ENCODE peak calls at places on chromosomes 4 and X, in five cellular contexts. One of them, this sample, is unnamed.
A peak's percentile ranks its signal among the peaks of the same experiment; 100 is the strongest.

GRCh38 chr4:118288097-118288496 is 64.7 kb downstream of the PRSS12 start:
- DNase-seq in K562: no peak
- DNase-seq in endothelial cell of umbilical vein: no peak
- DNase-seq in GM12892: no peak
- DNase-seq in HepG2: no peak
- DNase-seq in this sample: no peak

GRCh38 chrX:17374619-17375360 is at the start of gene NHS:
- DNase-seq in K562: peak; percentile 12
- DNase-seq in endothelial cell of umbilical vein: peak; percentile 15
- DNase-seq in GM12892: peak; percentile 20
- DNase-seq in HepG2: no peak
- DNase-seq in this sample: peak; percentile 27

GRCh38 chr4:44760142-44760898 is 34.0 kb upstream of the GNPDA2 start:
- DNase-seq in K562: peak; percentile 42
- DNase-seq in endothelial cell of umbilical vein: peak; percentile 26
- DNase-seq in GM12892: no peak
- DNase-seq in HepG2: peak; percentile 7
- DNase-seq in this sample: no peak

GRCh38 chr4:140774510-140774909 is 18.3 kb upstream of the TBC1D9 start:
- DNase-seq in K562: no peak
- DNase-seq in endothelial cell of umbilical vein: no peak
- DNase-seq in GM12892: no peak
- DNase-seq in HepG2: no peak
- DNase-seq in this sample: no peak

GRCh38 chr4:169144061-169144600 is 126.6 kb downstream of the SH3RF1 start:
- DNase-seq in K562: no peak
- DNase-seq in endothelial cell of umbilical vein: no peak
- DNase-seq in GM12892: no peak
- DNase-seq in HepG2: no peak
- DNase-seq in this sample: no peak

GRCh38 chr4:3074846-3075651 is 568 bp downstream of the HTT start:
- DNase-seq in K562: peak; percentile 85
- DNase-seq in endothelial cell of umbilical vein: peak; percentile 85
- DNase-seq in GM12892: no peak
- DNase-seq in HepG2: peak; percentile 65
- DNase-seq in this sample: peak; percentile 24

GRCh38 chrX:64580035-64580434 is 184.8 kb upstream of the MTMR8 start:
- DNase-seq in K562: no peak
- DNase-seq in endothelial cell of umbilical vein: no peak
- DNase-seq in GM12892: no peak
- DNase-seq in HepG2: no peak
- DNase-seq in this sample: no peak

GRCh38 chr4:15395342-15395741 is 32.5 kb upstream of the C1QTNF7 start:
- DNase-seq in K562: no peak
- DNase-seq in endothelial cell of umbilical vein: no peak
- DNase-seq in GM12892: no peak
- DNase-seq in HepG2: no peak
- DNase-seq in this sample: no peak

GRCh38 chrX:66012094-66012534 is 27.8 kb downstream of the VSIG4 start:
- DNase-seq in K562: peak; percentile 60
- DNase-seq in endothelial cell of umbilical vein: no peak
- DNase-seq in GM12892: no peak
- DNase-seq in HepG2: no peak
- DNase-seq in this sample: no peak

GRCh38 chrX:68186552-68187262 is 246.6 kb downstream of the OPHN1 start:
- DNase-seq in K562: peak; percentile 35
- DNase-seq in endothelial cell of umbilical vein: peak; percentile 26
- DNase-seq in GM12892: no peak
- DNase-seq in HepG2: no peak
- DNase-seq in this sample: peak; percentile 4

GRCh38 chr4:75255261-75255660 is 258.9 kb downstream of the RCHY1 start:
- DNase-seq in K562: no peak
- DNase-seq in endothelial cell of umbilical vein: no peak
- DNase-seq in GM12892: no peak
- DNase-seq in HepG2: no peak
- DNase-seq in this sample: no peak

GRCh38 chr4:2226261-2226660 is 15.7 kb downstream of the HAUS3 start:
- DNase-seq in K562: no peak
- DNase-seq in endothelial cell of umbilical vein: no peak
- DNase-seq in GM12892: no peak
- DNase-seq in HepG2: no peak
- DNase-seq in this sample: no peak

GRCh38 chrX:152897216-152898144 is at the start of gene ZNF185:
- DNase-seq in K562: no peak
- DNase-seq in endothelial cell of umbilical vein: peak; percentile 54
- DNase-seq in GM12892: no peak
- DNase-seq in HepG2: no peak
- DNase-seq in this sample: peak; percentile 33

DNA sequence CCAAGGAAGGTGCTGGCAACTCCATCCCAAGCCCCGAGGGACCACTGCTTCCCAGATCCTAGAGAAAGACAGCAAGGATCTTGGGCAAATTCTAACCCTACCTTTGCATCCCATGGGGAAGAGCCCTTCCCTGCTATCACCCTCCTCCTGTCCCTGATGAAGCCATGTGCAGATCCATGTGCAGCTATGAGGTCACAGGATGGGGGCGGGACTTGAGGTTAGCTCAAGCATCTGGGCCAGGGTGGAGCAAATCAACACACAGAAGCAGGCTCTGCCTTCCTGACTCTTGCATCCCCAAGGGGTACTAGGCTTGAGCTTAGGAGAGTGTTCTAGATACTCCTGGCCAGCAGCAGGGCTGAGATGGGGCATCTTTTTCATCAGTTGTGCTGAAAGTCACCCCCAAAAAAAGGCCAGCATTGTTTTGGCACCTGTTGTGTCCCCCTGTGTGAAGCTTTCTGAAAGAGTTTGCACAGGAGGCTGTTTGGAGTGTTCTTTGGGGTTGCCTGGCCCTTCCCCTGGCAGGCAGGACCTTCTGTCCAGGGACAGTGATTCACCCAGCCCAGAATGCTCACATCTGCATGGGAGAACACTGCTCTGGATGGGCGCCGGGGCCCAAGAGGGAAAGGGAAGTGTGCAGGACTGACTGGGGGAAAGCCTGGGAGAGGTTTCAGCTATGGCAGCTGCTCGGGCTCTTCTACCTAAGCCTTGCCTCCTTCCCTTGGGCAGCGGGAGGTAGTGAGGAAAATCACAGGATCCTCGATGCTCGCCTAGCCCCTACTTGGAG is 50.8 kb downstream of the PRPS1 start:
- DNase-seq in K562: peak; percentile 62
- DNase-seq in endothelial cell of umbilical vein: no peak
- DNase-seq in GM12892: no peak
- DNase-seq in HepG2: no peak
- DNase-seq in this sample: peak; percentile 23
- TF ChIP-seq POLR2A in K562: no peak
- TF ChIP-seq POLR2A in endothelial cell of umbilical vein: no peak
- TF ChIP-seq POLR2A in GM12892: no peak
- TF ChIP-seq POLR2A in HepG2: no peak
- TF ChIP-seq POLR2A in this sample: no peak

GRCh38 chr4:26173619-26174018 is 147.2 kb upstream of the RBPJ start:
- DNase-seq in K562: no peak
- DNase-seq in endothelial cell of umbilical vein: no peak
- DNase-seq in GM12892: no peak
- DNase-seq in HepG2: no peak
- DNase-seq in this sample: no peak
- TF ChIP-seq POLR2A in K562: no peak
- TF ChIP-seq POLR2A in endothelial cell of umbilical vein: no peak
- TF ChIP-seq POLR2A in GM12892: no peak
- TF ChIP-seq POLR2A in HepG2: no peak
- TF ChIP-seq POLR2A in this sample: no peak

GRCh38 chr4:184815046-184815877 is 10.5 kb downstream of the ACSL1 start:
- DNase-seq in K562: peak; percentile 86
- DNase-seq in endothelial cell of umbilical vein: peak; percentile 39
- DNase-seq in GM12892: peak; percentile 56
- DNase-seq in HepG2: peak; percentile 74
- DNase-seq in this sample: peak; percentile 47
- TF ChIP-seq POLR2A in K562: no peak
- TF ChIP-seq POLR2A in endothelial cell of umbilical vein: no peak
- TF ChIP-seq POLR2A in GM12892: peak; percentile 38
- TF ChIP-seq POLR2A in HepG2: no peak
- TF ChIP-seq POLR2A in this sample: no peak

GRCh38 chr4:55684276-55684675 is 48.2 kb upstream of the NMU start:
- DNase-seq in K562: no peak
- DNase-seq in endothelial cell of umbilical vein: no peak
- DNase-seq in GM12892: no peak
- DNase-seq in HepG2: no peak
- DNase-seq in this sample: no peak
- TF ChIP-seq POLR2A in K562: no peak
- TF ChIP-seq POLR2A in endothelial cell of umbilical vein: no peak
- TF ChIP-seq POLR2A in GM12892: no peak
- TF ChIP-seq POLR2A in HepG2: no peak
- TF ChIP-seq POLR2A in this sample: no peak

GRCh38 chrX:136496359-136496767 is 1.0 kb upstream of the HTATSF1 start:
- DNase-seq in K562: no peak
- DNase-seq in endothelial cell of umbilical vein: no peak
- DNase-seq in GM12892: no peak
- DNase-seq in HepG2: peak; percentile 12
- DNase-seq in this sample: no peak

GRCh38 chrX:136497556-136498048 is at the start of gene HTATSF1:
- DNase-seq in K562: no peak
- DNase-seq in endothelial cell of umbilical vein: peak; percentile 20
- DNase-seq in GM12892: peak; percentile 1
- DNase-seq in HepG2: no peak
- DNase-seq in this sample: no peak

GRCh38 chrX:136491832-136492231 is 4.1 kb downstream of the BRS3 start:
- DNase-seq in K562: no peak
- DNase-seq in endothelial cell of umbilical vein: no peak
- DNase-seq in GM12892: no peak
- DNase-seq in HepG2: no peak
- DNase-seq in this sample: no peak

GRCh38 chrX:136495043-136495442 is 2.3 kb upstream of the HTATSF1 start:
- DNase-seq in K562: no peak
- DNase-seq in endothelial cell of umbilical vein: no peak
- DNase-seq in GM12892: no peak
- DNase-seq in HepG2: no peak
- DNase-seq in this sample: no peak

DNA sequence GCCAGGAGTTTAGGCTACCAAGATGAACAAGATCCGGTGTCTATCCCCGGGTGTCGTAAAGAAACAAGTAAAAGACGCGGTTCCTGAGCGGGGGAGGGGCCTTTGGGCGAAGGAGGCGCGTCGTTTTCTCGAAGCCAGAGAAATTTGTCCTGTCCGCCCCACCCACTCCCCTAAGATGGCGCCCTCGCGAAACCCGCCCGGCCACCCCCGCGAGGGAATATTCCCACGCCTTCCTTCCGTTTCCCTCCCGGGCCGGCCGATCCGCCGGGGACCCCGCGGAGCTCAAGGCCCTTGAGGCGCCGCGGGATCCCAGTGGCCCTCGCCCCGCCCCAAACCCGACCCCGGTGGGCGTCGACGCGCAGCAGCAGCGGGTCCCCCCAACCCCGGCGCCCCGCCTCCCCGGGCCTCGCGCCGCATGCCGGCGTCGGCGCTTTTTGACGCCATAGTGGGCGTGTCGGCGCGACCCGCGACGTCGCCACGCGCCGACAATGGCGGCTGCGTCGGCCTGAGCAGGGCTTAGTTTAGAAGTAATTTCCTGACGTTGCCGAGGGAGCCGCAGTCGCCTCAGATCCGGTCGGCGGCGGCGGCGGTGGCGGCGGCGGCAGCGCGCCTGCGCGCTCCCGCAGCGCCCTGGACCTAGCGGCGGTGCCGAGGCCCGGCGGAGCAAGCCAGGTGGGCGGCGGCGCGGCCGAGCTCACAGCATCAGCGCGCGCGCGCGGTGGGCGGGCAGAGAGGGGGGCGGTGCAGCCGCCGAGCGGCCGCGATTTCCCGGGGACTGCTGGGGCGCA is 430 bp upstream of the HTATSF1 start:
- DNase-seq in K562: peak; percentile 91
- DNase-seq in endothelial cell of umbilical vein: peak; percentile 84
- DNase-seq in GM12892: peak; percentile 41
- DNase-seq in HepG2: peak; percentile 41
- DNase-seq in this sample: peak; percentile 61
- TF ChIP-seq POLR2A in K562: peak; percentile 80
- TF ChIP-seq POLR2A in endothelial cell of umbilical vein: no peak
- TF ChIP-seq POLR2A in GM12892: peak; percentile 61
- TF ChIP-seq POLR2A in HepG2: peak; percentile 55
- TF ChIP-seq POLR2A in this sample: peak; percentile 15

GRCh38 chrX:18985186-18985435 is 1.2 kb upstream of the PHKA2 start:
- DNase-seq in K562: no peak
- DNase-seq in endothelial cell of umbilical vein: no peak
- DNase-seq in GM12892: no peak
- DNase-seq in HepG2: no peak
- DNase-seq in this sample: no peak

GRCh38 chrX:18981124-18981807 is 2.6 kb downstream of the PHKA2 start:
- DNase-seq in K562: no peak
- DNase-seq in endothelial cell of umbilical vein: no peak
- DNase-seq in GM12892: no peak
- DNase-seq in HepG2: peak; percentile 47
- DNase-seq in this sample: no peak

GRCh38 chrX:18983711-18984380 is at the start of gene PHKA2:
- DNase-seq in K562: peak; percentile 70
- DNase-seq in endothelial cell of umbilical vein: no peak
- DNase-seq in GM12892: no peak
- DNase-seq in HepG2: peak; percentile 29
- DNase-seq in this sample: peak; percentile 9

DNA sequence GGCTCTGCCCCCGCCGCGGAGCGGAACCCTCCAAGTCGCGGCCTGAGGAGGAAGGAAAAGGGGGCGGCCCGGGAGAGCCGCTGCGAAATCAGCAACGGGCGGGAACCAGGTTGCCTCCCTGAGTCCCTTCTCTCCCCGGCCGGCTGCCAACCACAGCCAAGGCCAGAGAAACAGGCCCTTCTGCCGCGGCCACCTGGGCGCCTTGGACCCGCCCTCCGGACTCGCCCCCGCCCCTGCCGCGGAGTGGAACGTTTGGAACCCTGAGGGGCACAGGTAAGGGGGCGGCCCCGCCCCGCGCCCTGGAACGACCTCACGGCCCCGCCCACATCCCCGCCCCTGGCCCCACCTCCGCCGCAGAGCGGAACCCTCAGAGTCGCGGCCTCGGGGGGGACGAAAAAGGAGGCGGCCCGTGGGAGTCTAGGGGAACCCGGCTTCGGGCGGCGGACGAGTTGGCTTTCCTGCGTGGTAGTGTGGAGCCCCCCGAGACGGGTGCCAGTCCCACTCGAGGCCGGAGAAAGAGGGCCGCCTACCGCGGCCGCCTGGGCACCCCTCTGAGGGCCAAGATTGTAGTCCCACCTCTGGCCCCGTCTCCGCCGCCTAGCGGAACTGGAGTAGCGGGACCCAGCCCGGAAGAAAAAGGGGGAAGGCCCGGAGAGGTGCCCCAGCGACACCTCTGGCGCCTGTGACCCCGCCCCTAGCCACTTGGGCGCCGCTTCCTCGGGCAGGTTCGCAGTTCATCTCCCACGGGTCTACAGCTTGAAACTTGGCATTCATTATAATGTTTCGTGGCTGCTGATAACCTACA is 669 bp upstream of the PHKA2 start:
- DNase-seq in K562: peak; percentile 88
- DNase-seq in endothelial cell of umbilical vein: peak; percentile 70
- DNase-seq in GM12892: peak; percentile 59
- DNase-seq in HepG2: peak; percentile 70
- DNase-seq in this sample: peak; percentile 22
- TF ChIP-seq POLR2A in K562: peak; percentile 69
- TF ChIP-seq POLR2A in endothelial cell of umbilical vein: peak; percentile 45
- TF ChIP-seq POLR2A in GM12892: peak; percentile 66
- TF ChIP-seq POLR2A in HepG2: peak; percentile 62
- TF ChIP-seq POLR2A in this sample: no peak

GRCh38 chr4:185387957-185388356 is 7.8 kb downstream of the LRP2BP start:
- DNase-seq in K562: no peak
- DNase-seq in endothelial cell of umbilical vein: no peak
- DNase-seq in GM12892: no peak
- DNase-seq in HepG2: no peak
- DNase-seq in this sample: no peak
- TF ChIP-seq POLR2A in K562: no peak
- TF ChIP-seq POLR2A in endothelial cell of umbilical vein: no peak
- TF ChIP-seq POLR2A in GM12892: no peak
- TF ChIP-seq POLR2A in HepG2: no peak
- TF ChIP-seq POLR2A in this sample: no peak

This sample was measured in H54.